ENCODE peak calls at places on chromosomes 13 and 19, in eight cellular contexts. One of them, this sample, is unnamed.

GRCh38 chr13:100887729-100888151 is 213.1 kb upstream of the TMTC4 start:
- DNase-seq in foreskin fibroblast: peak
- DNase-seq in PC-3: peak
- DNase-seq in cardiac fibroblast: peak
- DNase-seq in heart right ventricle: no peak
- DNase-seq in retinal pigment epithelial cell: peak
- DNase-seq in colonic mucosa: no peak
- DNase-seq in neural crest cell: no peak
- DNase-seq in this sample: no peak

GRCh38 chr19:11973020-11973810 is 8.4 kb downstream of the ZNF763 start:
- DNase-seq in foreskin fibroblast: no peak
- DNase-seq in PC-3: no peak
- DNase-seq in cardiac fibroblast: no peak
- DNase-seq in heart right ventricle: no peak
- DNase-seq in retinal pigment epithelial cell: no peak
- DNase-seq in colonic mucosa: no peak
- DNase-seq in neural crest cell: no peak
- DNase-seq in this sample: no peak

GRCh38 chr13:76812206-76812882 is 73.9 kb downstream of the KCTD12 start:
- DNase-seq in foreskin fibroblast: peak
- DNase-seq in PC-3: no peak
- DNase-seq in cardiac fibroblast: no peak
- DNase-seq in heart right ventricle: peak
- DNase-seq in retinal pigment epithelial cell: no peak
- DNase-seq in colonic mucosa: no peak
- DNase-seq in neural crest cell: no peak
- DNase-seq in this sample: peak

GRCh38 chr19:38413416-38413815 is 10.5 kb downstream of the FAM98C start:
- DNase-seq in foreskin fibroblast: no peak
- DNase-seq in PC-3: no peak
- DNase-seq in cardiac fibroblast: no peak
- DNase-seq in heart right ventricle: no peak
- DNase-seq in retinal pigment epithelial cell: no peak
- DNase-seq in colonic mucosa: no peak
- DNase-seq in neural crest cell: no peak
- DNase-seq in this sample: no peak

GRCh38 chr13:51997641-51998330 is 13.5 kb downstream of the ATP7B start:
- DNase-seq in foreskin fibroblast: no peak
- DNase-seq in PC-3: no peak
- DNase-seq in cardiac fibroblast: no peak
- DNase-seq in heart right ventricle: no peak
- DNase-seq in retinal pigment epithelial cell: no peak
- DNase-seq in colonic mucosa: no peak
- DNase-seq in neural crest cell: no peak
- DNase-seq in this sample: peak

GRCh38 chr19:10517361-10517759 is at the start of gene S1PR5:
- DNase-seq in foreskin fibroblast: no peak
- DNase-seq in PC-3: no peak
- DNase-seq in cardiac fibroblast: no peak
- DNase-seq in heart right ventricle: peak
- DNase-seq in retinal pigment epithelial cell: no peak
- DNase-seq in colonic mucosa: no peak
- DNase-seq in neural crest cell: no peak
- DNase-seq in this sample: no peak

GRCh38 chr19:52557231-52557995 is 12.7 kb upstream of the ZNF701 start:
- DNase-seq in foreskin fibroblast: no peak
- DNase-seq in PC-3: no peak
- DNase-seq in cardiac fibroblast: no peak
- DNase-seq in heart right ventricle: no peak
- DNase-seq in retinal pigment epithelial cell: no peak
- DNase-seq in colonic mucosa: no peak
- DNase-seq in neural crest cell: no peak
- DNase-seq in this sample: no peak

GRCh38 chr19:58381460-58382220 is 810 bp upstream of the ZNF837 start:
- DNase-seq in foreskin fibroblast: no peak
- DNase-seq in PC-3: no peak
- DNase-seq in cardiac fibroblast: no peak
- DNase-seq in heart right ventricle: no peak
- DNase-seq in retinal pigment epithelial cell: no peak
- DNase-seq in colonic mucosa: no peak
- DNase-seq in neural crest cell: no peak
- DNase-seq in this sample: no peak

GRCh38 chr13:114078501-114079451 is 53.6 kb downstream of the RASA3 start:
- DNase-seq in foreskin fibroblast: peak
- DNase-seq in PC-3: peak
- DNase-seq in cardiac fibroblast: peak
- DNase-seq in heart right ventricle: no peak
- DNase-seq in retinal pigment epithelial cell: no peak
- DNase-seq in colonic mucosa: no peak
- DNase-seq in neural crest cell: no peak
- DNase-seq in this sample: no peak

GRCh38 chr13:87872813-87873212 is 201.6 kb downstream of the SLITRK5 start:
- DNase-seq in foreskin fibroblast: no peak
- DNase-seq in PC-3: peak
- DNase-seq in cardiac fibroblast: no peak
- DNase-seq in heart right ventricle: no peak
- DNase-seq in retinal pigment epithelial cell: no peak
- DNase-seq in colonic mucosa: no peak
- DNase-seq in neural crest cell: no peak
- DNase-seq in this sample: no peak

GRCh38 chr13:26340812-26341211 is 86.9 kb downstream of the CDK8 start:
- DNase-seq in foreskin fibroblast: no peak
- DNase-seq in PC-3: no peak
- DNase-seq in cardiac fibroblast: peak
- DNase-seq in heart right ventricle: no peak
- DNase-seq in retinal pigment epithelial cell: no peak
- DNase-seq in colonic mucosa: no peak
- DNase-seq in neural crest cell: no peak
- DNase-seq in this sample: no peak

GRCh38 chr13:39959497-39959896 is 304.0 kb downstream of the COG6 start:
- DNase-seq in foreskin fibroblast: no peak
- DNase-seq in PC-3: no peak
- DNase-seq in cardiac fibroblast: no peak
- DNase-seq in heart right ventricle: no peak
- DNase-seq in retinal pigment epithelial cell: no peak
- DNase-seq in colonic mucosa: no peak
- DNase-seq in neural crest cell: no peak
- DNase-seq in this sample: no peak

GRCh38 chr13:96796234-96796633 is 198.0 kb downstream of the OXGR1 start:
- DNase-seq in foreskin fibroblast: no peak
- DNase-seq in PC-3: peak
- DNase-seq in cardiac fibroblast: peak
- DNase-seq in heart right ventricle: no peak
- DNase-seq in retinal pigment epithelial cell: no peak
- DNase-seq in colonic mucosa: no peak
- DNase-seq in neural crest cell: no peak
- DNase-seq in this sample: no peak
- TF ChIP-seq CTCF in foreskin fibroblast: no peak
- TF ChIP-seq CTCF in PC-3: peak
- TF ChIP-seq CTCF in cardiac fibroblast: peak
- TF ChIP-seq CTCF in heart right ventricle: peak
- TF ChIP-seq CTCF in retinal pigment epithelial cell: peak
- TF ChIP-seq CTCF in colonic mucosa: no peak
- TF ChIP-seq CTCF in neural crest cell: peak
- TF ChIP-seq CTCF in this sample: no peak

GRCh38 chr19:14112809-14113385 is 4.7 kb downstream of the PRKACA start:
- DNase-seq in foreskin fibroblast: no peak
- DNase-seq in PC-3: no peak
- DNase-seq in cardiac fibroblast: no peak
- DNase-seq in heart right ventricle: peak
- DNase-seq in retinal pigment epithelial cell: no peak
- DNase-seq in colonic mucosa: no peak
- DNase-seq in neural crest cell: no peak
- DNase-seq in this sample: no peak

GRCh38 chr19:14114854-14115253 is 2.7 kb downstream of the PRKACA start:
- DNase-seq in foreskin fibroblast: no peak
- DNase-seq in PC-3: peak
- DNase-seq in cardiac fibroblast: peak
- DNase-seq in heart right ventricle: peak
- DNase-seq in retinal pigment epithelial cell: no peak
- DNase-seq in colonic mucosa: peak
- DNase-seq in neural crest cell: peak
- DNase-seq in this sample: peak

GRCh38 chr19:14112051-14112808 is 5.3 kb downstream of the PRKACA start:
- DNase-seq in foreskin fibroblast: no peak
- DNase-seq in PC-3: no peak
- DNase-seq in cardiac fibroblast: peak
- DNase-seq in heart right ventricle: peak
- DNase-seq in retinal pigment epithelial cell: no peak
- DNase-seq in colonic mucosa: no peak
- DNase-seq in neural crest cell: no peak
- DNase-seq in this sample: no peak

GRCh38 chr19:14114439-14114838 is 3.1 kb downstream of the PRKACA start:
- DNase-seq in foreskin fibroblast: no peak
- DNase-seq in PC-3: no peak
- DNase-seq in cardiac fibroblast: no peak
- DNase-seq in heart right ventricle: no peak
- DNase-seq in retinal pigment epithelial cell: no peak
- DNase-seq in colonic mucosa: no peak
- DNase-seq in neural crest cell: no peak
- DNase-seq in this sample: no peak

GRCh38 chr19:14113762-14114414 is 3.7 kb downstream of the PRKACA start:
- DNase-seq in foreskin fibroblast: no peak
- DNase-seq in PC-3: peak
- DNase-seq in cardiac fibroblast: no peak
- DNase-seq in heart right ventricle: no peak
- DNase-seq in retinal pigment epithelial cell: no peak
- DNase-seq in colonic mucosa: peak
- DNase-seq in neural crest cell: peak
- DNase-seq in this sample: peak
- TF ChIP-seq CTCF in foreskin fibroblast: peak
- TF ChIP-seq CTCF in PC-3: peak
- TF ChIP-seq CTCF in cardiac fibroblast: peak
- TF ChIP-seq CTCF in heart right ventricle: peak
- TF ChIP-seq CTCF in retinal pigment epithelial cell: peak
- TF ChIP-seq CTCF in colonic mucosa: no peak
- TF ChIP-seq CTCF in neural crest cell: peak
- TF ChIP-seq CTCF in this sample: peak

DNA sequence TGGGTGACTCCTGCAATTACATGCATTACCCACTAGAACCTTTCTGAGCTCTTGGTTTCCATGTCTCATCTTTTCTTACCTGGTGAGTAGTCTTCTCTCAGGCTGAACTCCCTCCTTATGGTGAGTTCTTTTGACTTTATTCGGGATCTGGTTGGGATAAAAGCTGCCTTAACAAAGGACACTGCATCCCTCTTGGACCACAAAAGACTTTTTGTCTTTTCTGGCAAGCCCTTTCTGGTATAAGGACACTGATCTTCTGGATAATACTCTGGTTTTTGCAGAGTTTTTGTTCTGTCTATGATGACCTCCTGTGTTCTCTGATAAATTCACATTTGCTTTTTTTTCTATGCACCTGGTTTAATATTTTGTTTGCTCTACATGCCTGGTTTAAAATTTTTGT is 66.7 kb downstream of the SLITRK1 start:
- DNase-seq in foreskin fibroblast: no peak
- DNase-seq in PC-3: no peak
- DNase-seq in cardiac fibroblast: no peak
- DNase-seq in heart right ventricle: no peak
- DNase-seq in retinal pigment epithelial cell: no peak
- DNase-seq in colonic mucosa: no peak
- DNase-seq in neural crest cell: no peak
- DNase-seq in this sample: no peak
- TF ChIP-seq CTCF in foreskin fibroblast: no peak
- TF ChIP-seq CTCF in PC-3: no peak
- TF ChIP-seq CTCF in cardiac fibroblast: no peak
- TF ChIP-seq CTCF in heart right ventricle: no peak
- TF ChIP-seq CTCF in retinal pigment epithelial cell: no peak
- TF ChIP-seq CTCF in colonic mucosa: no peak
- TF ChIP-seq CTCF in neural crest cell: no peak
- TF ChIP-seq CTCF in this sample: no peak

GRCh38 chr13:61950828-61951227 is 535.2 kb upstream of the PCDH20 start:
- DNase-seq in foreskin fibroblast: no peak
- DNase-seq in PC-3: no peak
- DNase-seq in cardiac fibroblast: no peak
- DNase-seq in heart right ventricle: no peak
- DNase-seq in retinal pigment epithelial cell: no peak
- DNase-seq in colonic mucosa: no peak
- DNase-seq in neural crest cell: no peak
- DNase-seq in this sample: no peak

GRCh38 chr13:61954092-61954491 is 538.4 kb upstream of the PCDH20 start:
- DNase-seq in foreskin fibroblast: no peak
- DNase-seq in PC-3: peak
- DNase-seq in cardiac fibroblast: peak
- DNase-seq in heart right ventricle: no peak
- DNase-seq in retinal pigment epithelial cell: peak
- DNase-seq in colonic mucosa: no peak
- DNase-seq in neural crest cell: no peak
- DNase-seq in this sample: no peak
- TF ChIP-seq CTCF in foreskin fibroblast: no peak
- TF ChIP-seq CTCF in PC-3: peak
- TF ChIP-seq CTCF in cardiac fibroblast: no peak
- TF ChIP-seq CTCF in heart right ventricle: peak
- TF ChIP-seq CTCF in retinal pigment epithelial cell: peak
- TF ChIP-seq CTCF in colonic mucosa: no peak
- TF ChIP-seq CTCF in neural crest cell: peak
- TF ChIP-seq CTCF in this sample: no peak

GRCh38 chr19:18897108-18898029 is 1.4 kb upstream of the CERS1 start:
- DNase-seq in foreskin fibroblast: no peak
- DNase-seq in PC-3: no peak
- DNase-seq in cardiac fibroblast: no peak
- DNase-seq in heart right ventricle: no peak
- DNase-seq in retinal pigment epithelial cell: no peak
- DNase-seq in colonic mucosa: no peak
- DNase-seq in neural crest cell: no peak
- DNase-seq in this sample: no peak

GRCh38 chr19:18895828-18896341 is at the start of gene CERS1:
- DNase-seq in foreskin fibroblast: no peak
- DNase-seq in PC-3: no peak
- DNase-seq in cardiac fibroblast: no peak
- DNase-seq in heart right ventricle: no peak
- DNase-seq in retinal pigment epithelial cell: no peak
- DNase-seq in colonic mucosa: no peak
- DNase-seq in neural crest cell: peak
- DNase-seq in this sample: peak

GRCh38 chr19:18898081-18898532 is 2.1 kb upstream of the CERS1 start:
- DNase-seq in foreskin fibroblast: no peak
- DNase-seq in PC-3: no peak
- DNase-seq in cardiac fibroblast: no peak
- DNase-seq in heart right ventricle: no peak
- DNase-seq in retinal pigment epithelial cell: no peak
- DNase-seq in colonic mucosa: no peak
- DNase-seq in neural crest cell: no peak
- DNase-seq in this sample: no peak

GRCh38 chr19:18895038-18895827 is 725 bp downstream of the CERS1 start:
- DNase-seq in foreskin fibroblast: peak
- DNase-seq in PC-3: peak
- DNase-seq in cardiac fibroblast: peak
- DNase-seq in heart right ventricle: no peak
- DNase-seq in retinal pigment epithelial cell: no peak
- DNase-seq in colonic mucosa: no peak
- DNase-seq in neural crest cell: peak
- DNase-seq in this sample: peak

GRCh38 chr19:18896421-18896841 is 473 bp upstream of the CERS1 start:
- DNase-seq in foreskin fibroblast: no peak
- DNase-seq in PC-3: peak
- DNase-seq in cardiac fibroblast: no peak
- DNase-seq in heart right ventricle: no peak
- DNase-seq in retinal pigment epithelial cell: peak
- DNase-seq in colonic mucosa: no peak
- DNase-seq in neural crest cell: no peak
- DNase-seq in this sample: no peak
- TF ChIP-seq CTCF in foreskin fibroblast: no peak
- TF ChIP-seq CTCF in PC-3: no peak
- TF ChIP-seq CTCF in cardiac fibroblast: no peak
- TF ChIP-seq CTCF in heart right ventricle: no peak
- TF ChIP-seq CTCF in retinal pigment epithelial cell: peak
- TF ChIP-seq CTCF in colonic mucosa: no peak
- TF ChIP-seq CTCF in neural crest cell: no peak
- TF ChIP-seq CTCF in this sample: no peak

GRCh38 chr19:49931293-49932040 is 2.2 kb upstream of the NUP62 start:
- DNase-seq in foreskin fibroblast: no peak
- DNase-seq in PC-3: no peak
- DNase-seq in cardiac fibroblast: no peak
- DNase-seq in heart right ventricle: no peak
- DNase-seq in retinal pigment epithelial cell: no peak
- DNase-seq in colonic mucosa: no peak
- DNase-seq in neural crest cell: no peak
- DNase-seq in this sample: no peak
- TF ChIP-seq CTCF in foreskin fibroblast: no peak
- TF ChIP-seq CTCF in PC-3: no peak
- TF ChIP-seq CTCF in cardiac fibroblast: no peak
- TF ChIP-seq CTCF in heart right ventricle: no peak
- TF ChIP-seq CTCF in retinal pigment epithelial cell: no peak
- TF ChIP-seq CTCF in colonic mucosa: no peak
- TF ChIP-seq CTCF in neural crest cell: no peak
- TF ChIP-seq CTCF in this sample: no peak